ENCODE peak calls at places on chromosomes 7 and 10, in seven cellular contexts. One of them, this sample, is unnamed.
A peak's percentile ranks its signal among the peaks of the same experiment; 100 is the strongest.

GRCh38 chr7:38300175-38300574 is 26.7 kb upstream of the TARP start:
- DNase-seq in stomach: no peak
- DNase-seq in GM12892: no peak
- DNase-seq in sigmoid colon: no peak
- DNase-seq in gastrocnemius medialis: no peak
- DNase-seq in transverse colon: no peak
- DNase-seq in endothelial cell of umbilical vein: no peak
- DNase-seq in this sample: no peak

GRCh38 chr7:129218514-129219036 is 6.3 kb upstream of the AHCYL2 start:
- DNase-seq in GM12892: peak; percentile 55
- DNase-seq in sigmoid colon: peak; percentile 90
- DNase-seq in gastrocnemius medialis: peak; percentile 76
- DNase-seq in endothelial cell of umbilical vein: peak; percentile 80
- DNase-seq in stomach: peak; percentile 89
- DNase-seq in transverse colon: peak; percentile 87
- DNase-seq in this sample: peak; percentile 89

GRCh38 chr7:80334185-80334584 is 177.7 kb downstream of the GNAT3 start:
- DNase-seq in gastrocnemius medialis: no peak
- DNase-seq in endothelial cell of umbilical vein: no peak
- DNase-seq in stomach: no peak
- DNase-seq in sigmoid colon: no peak
- DNase-seq in transverse colon: no peak
- DNase-seq in GM12892: no peak
- DNase-seq in this sample: no peak

GRCh38 chr10:112461029-112461887 is 14.2 kb downstream of the VTI1A start:
- DNase-seq in stomach: no peak
- DNase-seq in gastrocnemius medialis: no peak
- DNase-seq in GM12892: no peak
- DNase-seq in sigmoid colon: no peak
- DNase-seq in endothelial cell of umbilical vein: peak; percentile 13
- DNase-seq in transverse colon: no peak
- DNase-seq in this sample: no peak

GRCh38 chr7:29189743-29190201 is 4.8 kb upstream of the CHN2 start:
- DNase-seq in endothelial cell of umbilical vein: peak; percentile 49
- DNase-seq in gastrocnemius medialis: no peak
- DNase-seq in GM12892: peak; percentile 31
- DNase-seq in stomach: peak; percentile 76
- DNase-seq in sigmoid colon: peak; percentile 73
- DNase-seq in transverse colon: peak; percentile 67
- DNase-seq in this sample: peak; percentile 86

GRCh38 chr7:30403477-30403876 is 75.1 kb downstream of the NOD1 start:
- DNase-seq in sigmoid colon: no peak
- DNase-seq in stomach: no peak
- DNase-seq in transverse colon: peak; percentile 56
- DNase-seq in gastrocnemius medialis: no peak
- DNase-seq in GM12892: no peak
- DNase-seq in endothelial cell of umbilical vein: no peak
- DNase-seq in this sample: no peak

GRCh38 chr10:53315709-53316108 is 543.1 kb upstream of the MBL2 start:
- DNase-seq in endothelial cell of umbilical vein: peak; percentile 57
- DNase-seq in sigmoid colon: no peak
- DNase-seq in transverse colon: no peak
- DNase-seq in GM12892: no peak
- DNase-seq in gastrocnemius medialis: no peak
- DNase-seq in stomach: no peak
- DNase-seq in this sample: no peak

GRCh38 chr10:52883996-52884871 is 111.7 kb upstream of the MBL2 start:
- DNase-seq in GM12892: peak; percentile 23
- DNase-seq in sigmoid colon: no peak
- DNase-seq in endothelial cell of umbilical vein: peak; percentile 67
- DNase-seq in transverse colon: no peak
- DNase-seq in stomach: peak; percentile 47
- DNase-seq in gastrocnemius medialis: no peak
- DNase-seq in this sample: no peak

GRCh38 chr7:44798649-44799275 is 2.3 kb downstream of the PPIA start:
- DNase-seq in GM12892: no peak
- DNase-seq in sigmoid colon: no peak
- DNase-seq in transverse colon: no peak
- DNase-seq in gastrocnemius medialis: no peak
- DNase-seq in endothelial cell of umbilical vein: no peak
- DNase-seq in stomach: no peak
- DNase-seq in this sample: no peak

GRCh38 chr7:44796504-44797328 is at the start of gene PPIA:
- DNase-seq in GM12892: peak; percentile 98
- DNase-seq in transverse colon: peak; percentile 99
- DNase-seq in sigmoid colon: peak; percentile 99
- DNase-seq in endothelial cell of umbilical vein: peak; percentile 97
- DNase-seq in stomach: peak; percentile 99
- DNase-seq in gastrocnemius medialis: peak; percentile 98
- DNase-seq in this sample: peak; percentile 98

GRCh38 chr7:44793919-44794715 is 2.4 kb upstream of the PPIA start:
- DNase-seq in gastrocnemius medialis: no peak
- DNase-seq in stomach: no peak
- DNase-seq in endothelial cell of umbilical vein: no peak
- DNase-seq in GM12892: no peak
- DNase-seq in transverse colon: no peak
- DNase-seq in sigmoid colon: no peak
- DNase-seq in this sample: no peak

GRCh38 chr7:44797329-44798258 is 1.1 kb downstream of the PPIA start:
- DNase-seq in GM12892: peak; percentile 64
- DNase-seq in gastrocnemius medialis: peak; percentile 86
- DNase-seq in sigmoid colon: peak; percentile 95
- DNase-seq in endothelial cell of umbilical vein: peak; percentile 90
- DNase-seq in transverse colon: peak; percentile 93
- DNase-seq in stomach: peak; percentile 87
- DNase-seq in this sample: peak; percentile 97

DNA sequence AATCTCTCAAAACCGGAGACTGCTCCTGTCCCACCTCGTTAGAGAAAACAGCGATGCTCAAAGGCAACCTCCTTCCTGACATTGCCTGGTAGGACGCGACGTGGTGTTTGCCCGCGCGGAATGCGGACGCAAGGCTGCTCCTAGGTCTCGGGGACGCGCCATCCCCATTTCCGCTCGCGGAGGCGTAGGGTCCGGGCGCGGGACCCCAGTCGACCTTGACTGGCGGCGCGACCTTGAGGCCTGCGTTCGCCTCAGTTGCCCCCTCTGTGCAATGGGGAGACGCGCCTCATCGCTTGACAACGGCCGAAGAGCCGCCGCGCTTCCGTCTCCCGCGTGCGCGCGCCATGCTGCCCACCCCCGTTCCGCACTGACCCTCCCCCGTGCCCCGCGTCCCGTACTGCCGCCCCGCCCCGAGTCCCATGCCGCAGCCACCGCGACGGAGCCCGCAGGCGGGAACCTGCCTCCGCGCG is 412 bp upstream of the PPIA start:
- DNase-seq in transverse colon: no peak
- DNase-seq in GM12892: no peak
- DNase-seq in gastrocnemius medialis: no peak
- DNase-seq in sigmoid colon: no peak
- DNase-seq in endothelial cell of umbilical vein: no peak
- DNase-seq in stomach: no peak
- DNase-seq in this sample: no peak
- TF ChIP-seq POLR2A in transverse colon: no peak
- TF ChIP-seq POLR2A in GM12892: no peak
- TF ChIP-seq POLR2A in gastrocnemius medialis: no peak
- TF ChIP-seq POLR2A in sigmoid colon: no peak
- TF ChIP-seq POLR2A in endothelial cell of umbilical vein: no peak
- TF ChIP-seq POLR2A in stomach: no peak
- TF ChIP-seq POLR2A in this sample: no peak

GRCh38 chr10:21314906-21315305 is 210.6 kb downstream of the SKIDA1 start:
- DNase-seq in endothelial cell of umbilical vein: no peak
- DNase-seq in GM12892: no peak
- DNase-seq in sigmoid colon: no peak
- DNase-seq in stomach: no peak
- DNase-seq in gastrocnemius medialis: no peak
- DNase-seq in transverse colon: no peak
- DNase-seq in this sample: no peak

GRCh38 chr10:21317902-21318301 is 207.6 kb downstream of the SKIDA1 start:
- DNase-seq in sigmoid colon: no peak
- DNase-seq in endothelial cell of umbilical vein: no peak
- DNase-seq in gastrocnemius medialis: no peak
- DNase-seq in transverse colon: no peak
- DNase-seq in stomach: no peak
- DNase-seq in GM12892: no peak
- DNase-seq in this sample: no peak

GRCh38 chr10:21314234-21314633 is 211.2 kb downstream of the SKIDA1 start:
- DNase-seq in sigmoid colon: no peak
- DNase-seq in endothelial cell of umbilical vein: no peak
- DNase-seq in transverse colon: no peak
- DNase-seq in stomach: no peak
- DNase-seq in GM12892: no peak
- DNase-seq in gastrocnemius medialis: no peak
- DNase-seq in this sample: no peak

GRCh38 chr10:21313691-21314090 is 211.8 kb downstream of the SKIDA1 start:
- DNase-seq in sigmoid colon: no peak
- DNase-seq in gastrocnemius medialis: no peak
- DNase-seq in stomach: no peak
- DNase-seq in transverse colon: no peak
- DNase-seq in endothelial cell of umbilical vein: no peak
- DNase-seq in GM12892: no peak
- DNase-seq in this sample: no peak

DNA sequence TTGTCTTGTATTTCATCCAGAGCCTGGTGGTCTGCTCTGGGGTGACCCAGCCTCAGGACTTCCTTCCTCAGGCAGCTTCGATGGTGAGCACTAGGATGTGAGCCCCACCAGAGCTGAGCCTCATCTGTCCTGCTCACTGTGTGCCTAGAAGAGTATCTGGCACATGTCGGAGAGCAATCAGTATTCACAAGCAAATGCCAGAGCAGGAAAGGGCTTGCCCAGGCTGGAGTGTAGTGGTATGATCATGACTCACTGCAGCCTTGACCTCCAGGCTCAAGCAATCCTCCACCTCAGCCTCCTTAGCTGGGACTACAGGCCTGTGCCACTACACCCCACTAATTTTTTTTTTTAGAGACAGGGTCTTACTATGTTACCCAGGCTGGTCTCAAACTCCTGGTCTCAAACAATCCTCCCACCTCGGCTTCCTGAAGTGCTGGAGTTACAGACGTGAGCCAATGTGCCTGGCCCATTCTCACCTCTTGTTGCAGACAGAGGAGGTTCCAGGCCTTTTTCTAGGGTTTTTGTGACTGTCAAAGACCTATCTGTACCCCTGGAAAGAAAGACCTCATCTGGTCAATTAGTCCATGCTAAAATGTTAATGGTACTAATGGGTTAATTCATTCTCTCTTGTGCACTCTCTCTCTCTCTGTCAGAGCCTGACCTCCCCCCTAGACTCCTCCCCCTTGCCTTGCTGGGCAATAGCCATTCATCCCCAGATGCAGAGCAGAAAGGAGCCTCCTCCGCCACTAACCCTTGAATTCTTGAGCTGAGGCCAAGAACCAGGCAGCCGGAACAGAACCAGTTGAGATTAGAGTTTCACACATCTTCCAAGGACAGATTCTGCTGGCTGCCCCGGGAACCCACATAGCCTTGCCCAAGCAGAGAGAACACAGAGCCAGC is 209.9 kb downstream of the SKIDA1 start:
- DNase-seq in GM12892: no peak
- DNase-seq in stomach: peak; percentile 44
- DNase-seq in sigmoid colon: peak; percentile 69
- DNase-seq in transverse colon: no peak
- DNase-seq in gastrocnemius medialis: peak; percentile 16
- DNase-seq in endothelial cell of umbilical vein: peak; percentile 90
- DNase-seq in this sample: no peak
- TF ChIP-seq POLR2A in GM12892: no peak
- TF ChIP-seq POLR2A in stomach: no peak
- TF ChIP-seq POLR2A in sigmoid colon: no peak
- TF ChIP-seq POLR2A in transverse colon: no peak
- TF ChIP-seq POLR2A in gastrocnemius medialis: no peak
- TF ChIP-seq POLR2A in endothelial cell of umbilical vein: peak; percentile 58
- TF ChIP-seq POLR2A in this sample: no peak

GRCh38 chr10:68402271-68402670 is 4.8 kb downstream of the RUFY2 start:
- DNase-seq in stomach: no peak
- DNase-seq in transverse colon: no peak
- DNase-seq in endothelial cell of umbilical vein: no peak
- DNase-seq in sigmoid colon: no peak
- DNase-seq in gastrocnemius medialis: no peak
- DNase-seq in GM12892: no peak
- DNase-seq in this sample: no peak

GRCh38 chr10:68406111-68406814 is 814 bp downstream of the RUFY2 start:
- DNase-seq in gastrocnemius medialis: peak; percentile 16
- DNase-seq in endothelial cell of umbilical vein: peak; percentile 75
- DNase-seq in sigmoid colon: no peak
- DNase-seq in stomach: peak; percentile 57
- DNase-seq in GM12892: peak; percentile 55
- DNase-seq in transverse colon: peak; percentile 53
- DNase-seq in this sample: peak; percentile 88

GRCh38 chr10:68408898-68409518 is 1.9 kb upstream of the RUFY2 start:
- DNase-seq in GM12892: no peak
- DNase-seq in gastrocnemius medialis: no peak
- DNase-seq in endothelial cell of umbilical vein: no peak
- DNase-seq in stomach: no peak
- DNase-seq in transverse colon: no peak
- DNase-seq in sigmoid colon: no peak
- DNase-seq in this sample: no peak

GRCh38 chr10:68403701-68404100 is 3.4 kb downstream of the RUFY2 start:
- DNase-seq in transverse colon: no peak
- DNase-seq in endothelial cell of umbilical vein: no peak
- DNase-seq in sigmoid colon: no peak
- DNase-seq in gastrocnemius medialis: no peak
- DNase-seq in stomach: no peak
- DNase-seq in GM12892: no peak
- DNase-seq in this sample: no peak

DNA sequence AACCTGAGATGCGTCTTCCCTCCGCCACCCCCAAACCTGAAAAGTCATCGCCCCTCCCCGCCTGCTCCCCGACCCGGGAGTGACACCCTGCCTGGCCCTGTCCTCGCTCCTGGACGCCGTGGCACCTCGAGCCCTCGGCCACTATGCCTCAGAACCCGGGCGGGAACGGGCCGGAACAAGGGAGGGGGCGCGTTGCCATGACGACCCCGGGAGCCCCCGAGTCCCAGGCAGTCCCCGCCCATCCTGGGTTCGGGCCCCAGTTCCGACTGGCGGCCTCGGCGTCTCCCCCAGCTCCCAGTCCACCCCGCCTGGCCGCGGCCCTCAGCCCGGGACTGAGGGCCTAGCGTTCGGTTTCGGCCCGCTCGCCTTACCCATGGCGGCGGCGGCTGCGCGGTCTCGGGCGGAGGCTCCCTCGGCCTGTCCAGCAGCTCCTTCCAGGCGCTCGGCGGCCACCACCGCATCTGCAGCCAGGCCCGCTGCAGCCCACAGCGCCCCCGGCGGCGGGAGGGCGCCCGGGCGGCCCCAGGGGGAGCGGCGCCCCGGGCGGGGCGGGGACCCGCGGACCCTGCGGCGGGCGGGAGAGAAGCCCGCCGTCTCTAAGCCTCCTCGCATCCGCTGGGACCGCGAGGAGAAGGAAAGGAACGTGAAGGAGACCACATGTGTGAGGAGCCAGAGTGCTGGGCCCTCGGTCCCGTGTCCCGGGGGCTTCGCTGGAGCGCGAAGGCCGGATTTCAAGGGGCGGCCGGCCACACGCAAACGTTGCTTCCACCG is at the start of gene RUFY2:
- DNase-seq in gastrocnemius medialis: peak; percentile 58
- DNase-seq in transverse colon: peak; percentile 80
- DNase-seq in stomach: peak; percentile 82
- DNase-seq in GM12892: peak; percentile 77
- DNase-seq in sigmoid colon: peak; percentile 87
- DNase-seq in endothelial cell of umbilical vein: peak; percentile 79
- DNase-seq in this sample: peak; percentile 96
- TF ChIP-seq POLR2A in gastrocnemius medialis: peak; percentile 60
- TF ChIP-seq POLR2A in transverse colon: peak; percentile 60
- TF ChIP-seq POLR2A in stomach: no peak
- TF ChIP-seq POLR2A in GM12892: peak; percentile 73
- TF ChIP-seq POLR2A in sigmoid colon: no peak
- TF ChIP-seq POLR2A in endothelial cell of umbilical vein: peak; percentile 45
- TF ChIP-seq POLR2A in this sample: no peak

GRCh38 chr7:142854505-142855400 is at the start of gene EPHB6:
- DNase-seq in GM12892: no peak
- DNase-seq in endothelial cell of umbilical vein: no peak
- DNase-seq in transverse colon: peak; percentile 87
- DNase-seq in gastrocnemius medialis: peak; percentile 47
- DNase-seq in sigmoid colon: peak; percentile 91
- DNase-seq in stomach: peak; percentile 89
- DNase-seq in this sample: peak; percentile 92
- TF ChIP-seq POLR2A in GM12892: no peak
- TF ChIP-seq POLR2A in endothelial cell of umbilical vein: no peak
- TF ChIP-seq POLR2A in transverse colon: no peak
- TF ChIP-seq POLR2A in gastrocnemius medialis: peak; percentile 32
- TF ChIP-seq POLR2A in sigmoid colon: no peak
- TF ChIP-seq POLR2A in stomach: no peak
- TF ChIP-seq POLR2A in this sample: no peak

This sample was measured in spleen.